ENCODE peak calls at places on chromosomes 2 and 18, in ten cellular contexts. D, V, P, I, G, C, L, M, J and X are unnamed samples.

GRCh38 chr2:238290715-238291549 is 2.5 kb upstream of the PER2 start:
- DNase-seq in D (no peak), V (no peak), P (no peak), I (no peak), G (peak; percentile 21), C (no peak), L (no peak), M (no peak), J (no peak), X (no peak)

GRCh38 chr18:74447404-74448152 is 9.5 kb downstream of the DIPK1C start:
- DNase-seq in D (no peak), V (no peak), P (no peak), I (no peak), G (no peak), C (no peak), L (peak; percentile 77), M (no peak), J (no peak), X (no peak)

GRCh38 chr2:116687381-116687780 is 1127.1 kb upstream of the DDX18 start:
- DNase-seq in D (no peak), V (no peak), P (no peak), I (no peak), G (no peak), C (no peak), L (no peak), M (no peak), J (no peak), X (no peak)

GRCh38 chr18:46917808-46918600 is 602 bp downstream of the KATNAL2 start:
- DNase-seq in D (peak; percentile 34), V (peak; percentile 18), P (peak; percentile 14), I (no peak), G (peak; percentile 44), C (peak; percentile 49), L (no peak), M (no peak), J (no peak), X (no peak)

GRCh38 chr2:184598313-184599053 is at the start of gene ZNF804A:
- DNase-seq in D (peak; percentile 71), V (peak; percentile 50), P (no peak), I (peak; percentile 65), G (peak; percentile 60), C (peak; percentile 69), L (peak; percentile 84), M (no peak), J (peak; percentile 43), X (no peak)

GRCh38 chr2:54629914-54630609 is 93.4 kb upstream of the EML6 start:
- DNase-seq in D (no peak), V (peak; percentile 81), P (no peak), I (no peak), G (no peak), C (peak; percentile 42), L (no peak), M (no peak), J (no peak), X (no peak)

GRCh38 chr2:121136323-121136722 is 148.7 kb downstream of the TFCP2L1 start:
- DNase-seq in D (no peak), V (no peak), P (no peak), I (no peak), G (no peak), C (no peak), L (no peak), M (no peak), J (no peak), X (no peak)

GRCh38 chr2:241878007-241878970 is 8.8 kb downstream of the RTP5 start:
- DNase-seq in D (peak; percentile 73), V (peak; percentile 67), P (peak; percentile 78), I (peak; percentile 68), G (no peak), C (peak; percentile 78), L (no peak), M (peak; percentile 72), J (peak; percentile 51), X (no peak)

GRCh38 chr2:228015741-228016140 is 144.3 kb downstream of the DAW1 start:
- DNase-seq in D (no peak), V (no peak), P (no peak), I (no peak), G (no peak), C (no peak), L (no peak), M (no peak), J (no peak), X (no peak)

GRCh38 chr2:191386938-191387536 is 141.8 kb downstream of the MYO1B start:
- DNase-seq in D (no peak), V (peak; percentile 70), P (no peak), I (no peak), G (no peak), C (no peak), L (no peak), M (no peak), J (peak; percentile 53), X (no peak)

GRCh38 chr2:149767516-149767974 is 180.0 kb upstream of the MMADHC start:
- DNase-seq in D (no peak), V (peak; percentile 45), P (no peak), I (no peak), G (peak; percentile 51), C (no peak), L (no peak), M (no peak), J (no peak), X (no peak)

GRCh38 chr2:170070778-170071177 is 107.2 kb upstream of the MYO3B start:
- DNase-seq in D (no peak), V (no peak), P (no peak), I (no peak), G (no peak), C (no peak), L (no peak), M (no peak), J (no peak), X (no peak)

GRCh38 chr2:32357545-32358482 is 991 bp downstream of the BIRC6 start:
- DNase-seq in D (no peak), V (peak; percentile 52), P (peak; percentile 44), I (peak; percentile 74), G (no peak), C (peak; percentile 48), L (peak; percentile 86), M (peak; percentile 5), J (no peak), X (no peak)

GRCh38 chr18:11393486-11393885 is 215.9 kb upstream of the SLC35G4 start:
- DNase-seq in D (no peak), V (no peak), P (no peak), I (no peak), G (peak; percentile 32), C (no peak), L (no peak), M (no peak), J (no peak), X (no peak)

GRCh38 chr2:221397179-221397578 is 174.9 kb downstream of the EPHA4 start:
- DNase-seq in D (no peak), V (peak; percentile 88), P (no peak), I (no peak), G (no peak), C (no peak), L (no peak), M (no peak), J (no peak), X (no peak)